ENCODE peak calls at places on chromosomes 3 and 15, in nine cellular contexts. I, R, B, Q, F, V, U, J and T are unnamed samples.

GRCh38 chr15:100595964-100596363 is 6.0 kb downstream of the LINS1 start:
- DNase-seq in U (no peak), Q (no peak), J (no peak), I (no peak), F (no peak), V (no peak), R (no peak), B (no peak), T (peak)

GRCh38 chr15:50257206-50257735 is 8.3 kb downstream of the HDC start:
- DNase-seq in V (no peak), B (no peak), Q (no peak), I (no peak), J (no peak), U (no peak), R (no peak), F (no peak), T (no peak)

GRCh38 chr15:63059573-63060216 is 17.1 kb downstream of the TPM1 start:
- DNase-seq in U (no peak), Q (no peak), I (no peak), B (no peak), V (no peak), F (no peak), R (no peak), J (peak), T (no peak)

GRCh38 chr3:186788482-186789370 is 5.3 kb downstream of the EIF4A2 start:
- DNase-seq in F (no peak), Q (peak), R (no peak), V (no peak), I (no peak), J (no peak), B (no peak), U (no peak), T (no peak)

GRCh38 chr3:187172929-187173328 is 24.4 kb upstream of the RTP1 start:
- DNase-seq in U (no peak), R (no peak), B (no peak), J (no peak), V (no peak), F (no peak), I (no peak), Q (no peak), T (no peak)

GRCh38 chr15:23420806-23421575 is 26.1 kb downstream of the GOLGA6L2 start:
- DNase-seq in J (peak), Q (no peak), F (no peak), R (no peak), I (no peak), B (no peak), U (no peak), V (no peak), T (no peak)

GRCh38 chr15:68587769-68588385 is 9.1 kb downstream of the CORO2B start:
- DNase-seq in Q (no peak), I (no peak), V (no peak), J (no peak), R (no peak), U (no peak), B (no peak), F (no peak), T (no peak)

GRCh38 chr15:66364944-66365343 is 8.5 kb upstream of the TIPIN start:
- DNase-seq in R (no peak), V (no peak), I (no peak), Q (no peak), U (no peak), F (no peak), B (no peak), J (no peak), T (no peak)

GRCh38 chr15:79431636-79432344 is at the start of gene MINAR1:
- DNase-seq in V (no peak), R (peak), Q (no peak), J (peak), U (peak), F (peak), I (peak), B (no peak), T (no peak)

GRCh38 chr15:23857028-23857641 is 170.0 kb upstream of the NDN start:
- DNase-seq in V (no peak), Q (peak), U (peak), I (no peak), F (no peak), B (peak), J (peak), R (peak), T (no peak)

GRCh38 chr3:113698891-113699465 is 2.5 kb upstream of the USF3 start:
- DNase-seq in B (no peak), J (peak), V (no peak), U (peak), R (peak), I (no peak), F (no peak), Q (no peak), T (no peak)

GRCh38 chr3:78314327-78314726 is 1274.4 kb downstream of the ROBO2 start:
- DNase-seq in U (no peak), J (no peak), Q (no peak), F (no peak), V (no peak), B (no peak), I (peak), R (no peak), T (no peak)

GRCh38 chr3:45557886-45558285 is 36.7 kb upstream of the LIMD1 start:
- DNase-seq in J (no peak), Q (no peak), F (no peak), V (no peak), R (no peak), B (no peak), U (no peak), I (no peak), T (no peak)

GRCh38 chr15:68930268-68931022 is at the start of gene SPESP1:
- DNase-seq in R (peak), J (peak), U (no peak), I (no peak), B (no peak), F (no peak), Q (no peak), V (no peak), T (peak)

GRCh38 chr15:46525984-46526725 is 891.3 kb downstream of the SQOR start:
- DNase-seq in R (no peak), V (no peak), F (no peak), Q (no peak), I (no peak), B (no peak), J (no peak), U (no peak), T (no peak)

GRCh38 chr15:85689729-85690128 is 105.0 kb downstream of the KLHL25 start:
- DNase-seq in V (no peak), I (no peak), F (no peak), Q (no peak), U (no peak), B (no peak), R (peak), J (peak), T (no peak)